ENCODE peak calls at places on chromosome 13, in six cellular contexts. One of them, this sample, is unnamed.

GRCh38 chr13:101398920-101399319 is 17.4 kb downstream of the NALCN start:
- DNase-seq in transverse colon: no peak
- DNase-seq in stomach: no peak
- DNase-seq in H1: no peak
- DNase-seq in K562: no peak
- DNase-seq in sigmoid colon: no peak
- DNase-seq in this sample: no peak

GRCh38 chr13:66402071-66402470 is 828.1 kb downstream of the PCDH9 start:
- DNase-seq in K562: no peak
- DNase-seq in transverse colon: no peak
- DNase-seq in stomach: no peak
- DNase-seq in sigmoid colon: no peak
- DNase-seq in H1: no peak
- DNase-seq in this sample: no peak

GRCh38 chr13:69935043-69935442 is 172.6 kb upstream of the ATXN8OS start:
- DNase-seq in H1: no peak
- DNase-seq in K562: no peak
- DNase-seq in transverse colon: no peak
- DNase-seq in sigmoid colon: no peak
- DNase-seq in stomach: no peak
- DNase-seq in this sample: no peak

GRCh38 chr13:105847532-105848295 is 687.7 kb downstream of the EFNB2 start:
- DNase-seq in transverse colon: no peak
- DNase-seq in stomach: no peak
- DNase-seq in sigmoid colon: no peak
- DNase-seq in K562: no peak
- DNase-seq in H1: no peak
- DNase-seq in this sample: no peak

GRCh38 chr13:57030671-57031070 is 110.0 kb upstream of the PRR20A start:
- DNase-seq in transverse colon: no peak
- DNase-seq in stomach: no peak
- DNase-seq in sigmoid colon: no peak
- DNase-seq in K562: no peak
- DNase-seq in H1: no peak
- DNase-seq in this sample: no peak

GRCh38 chr13:98032168-98032567 is 78.7 kb downstream of the IPO5 start:
- DNase-seq in transverse colon: no peak
- DNase-seq in stomach: no peak
- DNase-seq in K562: no peak
- DNase-seq in sigmoid colon: no peak
- DNase-seq in H1: no peak
- DNase-seq in this sample: no peak

GRCh38 chr13:98494769-98495168 is 82.1 kb downstream of the STK24 start:
- DNase-seq in sigmoid colon: no peak
- DNase-seq in stomach: no peak
- DNase-seq in K562: no peak
- DNase-seq in transverse colon: no peak
- DNase-seq in H1: no peak
- DNase-seq in this sample: peak

GRCh38 chr13:33997574-33997973 is 179.6 kb downstream of the RFC3 start:
- DNase-seq in H1: no peak
- DNase-seq in stomach: no peak
- DNase-seq in sigmoid colon: no peak
- DNase-seq in transverse colon: no peak
- DNase-seq in K562: no peak
- DNase-seq in this sample: no peak

GRCh38 chr13:112343591-112343990 is 32.6 kb upstream of the SPACA7 start:
- DNase-seq in transverse colon: no peak
- DNase-seq in stomach: no peak
- DNase-seq in K562: no peak
- DNase-seq in sigmoid colon: no peak
- DNase-seq in H1: no peak
- DNase-seq in this sample: no peak

GRCh38 chr13:100176781-100177389 is 88.0 kb downstream of the PCCA start:
- DNase-seq in K562: no peak
- DNase-seq in H1: no peak
- DNase-seq in sigmoid colon: no peak
- DNase-seq in stomach: no peak
- DNase-seq in transverse colon: no peak
- DNase-seq in this sample: no peak

GRCh38 chr13:55307909-55308308 is 1832.8 kb upstream of the PRR20A start:
- DNase-seq in transverse colon: no peak
- DNase-seq in stomach: no peak
- DNase-seq in H1: no peak
- DNase-seq in sigmoid colon: no peak
- DNase-seq in K562: no peak
- DNase-seq in this sample: no peak

DNA sequence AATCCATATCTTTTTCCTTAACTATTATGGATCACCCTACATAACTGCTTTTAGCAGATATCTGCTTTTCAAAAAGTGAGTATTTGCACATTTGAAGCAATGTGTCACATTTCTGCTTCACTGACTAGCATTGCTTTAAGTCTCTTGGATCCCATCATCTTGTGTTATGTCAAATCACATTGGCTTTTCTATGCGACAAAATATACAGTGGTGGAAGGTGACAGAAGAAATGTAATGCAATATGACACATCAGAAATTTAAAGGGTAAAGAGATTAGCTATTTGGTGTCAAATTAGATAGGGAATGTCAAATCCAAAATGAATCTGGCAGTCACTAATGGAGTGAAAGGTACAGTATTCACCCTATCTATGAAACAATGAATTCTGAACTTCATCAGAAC is 1282.1 kb upstream of the PCDH20 start:
- DNase-seq in H1: no peak
- DNase-seq in K562: no peak
- DNase-seq in transverse colon: no peak
- DNase-seq in stomach: no peak
- DNase-seq in sigmoid colon: no peak
- DNase-seq in this sample: no peak
- TF ChIP-seq POLR2AphosphoS5 in H1: no peak
- TF ChIP-seq POLR2AphosphoS5 in K562: no peak
- TF ChIP-seq POLR2AphosphoS5 in transverse colon: no peak
- TF ChIP-seq POLR2AphosphoS5 in stomach: no peak
- TF ChIP-seq POLR2AphosphoS5 in sigmoid colon: no peak
- TF ChIP-seq POLR2AphosphoS5 in this sample: no peak

DNA sequence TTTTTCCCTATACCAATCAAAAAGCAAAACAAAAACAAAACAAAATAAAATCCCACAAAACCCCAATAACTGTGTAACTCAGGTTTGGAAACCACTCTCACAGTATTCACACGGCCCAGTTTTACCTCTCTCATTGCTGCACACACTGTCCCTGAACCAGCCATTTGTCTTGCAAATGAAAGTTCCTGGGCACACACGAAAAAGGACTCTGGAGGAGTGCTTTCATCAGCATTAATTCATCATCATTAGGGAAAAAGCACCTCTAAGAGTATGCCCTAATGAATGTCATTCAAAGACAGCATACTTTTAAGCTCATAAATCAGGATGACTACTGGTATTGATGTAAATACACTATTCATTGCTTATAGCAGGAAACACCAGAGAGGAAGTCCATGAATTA is 306.3 kb downstream of the DNAJC15 start:
- DNase-seq in stomach: no peak
- DNase-seq in H1: no peak
- DNase-seq in sigmoid colon: no peak
- DNase-seq in transverse colon: no peak
- DNase-seq in K562: no peak
- DNase-seq in this sample: no peak
- TF ChIP-seq EP300 in stomach: no peak
- TF ChIP-seq EP300 in H1: no peak
- TF ChIP-seq EP300 in sigmoid colon: no peak
- TF ChIP-seq EP300 in transverse colon: no peak
- TF ChIP-seq EP300 in K562: no peak
- TF ChIP-seq EP300 in this sample: no peak

GRCh38 chr13:113365551-113365971 is 1.6 kb upstream of the GRTP1 start:
- DNase-seq in H1: no peak
- DNase-seq in transverse colon: no peak
- DNase-seq in sigmoid colon: no peak
- DNase-seq in stomach: peak
- DNase-seq in K562: no peak
- DNase-seq in this sample: no peak

GRCh38 chr13:113367020-113367560 is 3.2 kb upstream of the GRTP1 start:
- DNase-seq in sigmoid colon: peak
- DNase-seq in stomach: peak
- DNase-seq in transverse colon: no peak
- DNase-seq in H1: no peak
- DNase-seq in K562: no peak
- DNase-seq in this sample: no peak

GRCh38 chr13:113364933-113365371 is 1.0 kb upstream of the GRTP1 start:
- DNase-seq in H1: no peak
- DNase-seq in sigmoid colon: peak
- DNase-seq in transverse colon: no peak
- DNase-seq in K562: no peak
- DNase-seq in stomach: no peak
- DNase-seq in this sample: peak

GRCh38 chr13:113366031-113366588 is 2.2 kb upstream of the GRTP1 start:
- DNase-seq in K562: peak
- DNase-seq in transverse colon: no peak
- DNase-seq in stomach: peak
- DNase-seq in H1: no peak
- DNase-seq in sigmoid colon: no peak
- DNase-seq in this sample: no peak

GRCh38 chr13:113364371-113364932 is 522 bp upstream of the GRTP1 start:
- DNase-seq in H1: no peak
- DNase-seq in transverse colon: peak
- DNase-seq in stomach: no peak
- DNase-seq in sigmoid colon: peak
- DNase-seq in K562: no peak
- DNase-seq in this sample: peak
- TF ChIP-seq POLR2AphosphoS5 in H1: no peak
- TF ChIP-seq POLR2AphosphoS5 in transverse colon: no peak
- TF ChIP-seq POLR2AphosphoS5 in stomach: no peak
- TF ChIP-seq POLR2AphosphoS5 in sigmoid colon: peak
- TF ChIP-seq POLR2AphosphoS5 in K562: no peak
- TF ChIP-seq POLR2AphosphoS5 in this sample: no peak

GRCh38 chr13:48000559-48001126 is 430 bp downstream of the SUCLA2 start:
- DNase-seq in sigmoid colon: peak
- DNase-seq in stomach: peak
- DNase-seq in K562: peak
- DNase-seq in transverse colon: peak
- DNase-seq in H1: no peak
- DNase-seq in this sample: no peak

GRCh38 chr13:48004201-48004600 is 3.1 kb upstream of the SUCLA2 start:
- DNase-seq in K562: no peak
- DNase-seq in transverse colon: no peak
- DNase-seq in H1: no peak
- DNase-seq in stomach: no peak
- DNase-seq in sigmoid colon: no peak
- DNase-seq in this sample: no peak

GRCh38 chr13:47999973-48000372 is 1.1 kb downstream of the SUCLA2 start:
- DNase-seq in sigmoid colon: no peak
- DNase-seq in K562: no peak
- DNase-seq in stomach: no peak
- DNase-seq in transverse colon: no peak
- DNase-seq in H1: no peak
- DNase-seq in this sample: no peak

GRCh38 chr13:47997384-47997783 is 3.7 kb downstream of the SUCLA2 start:
- DNase-seq in stomach: no peak
- DNase-seq in H1: no peak
- DNase-seq in transverse colon: no peak
- DNase-seq in sigmoid colon: no peak
- DNase-seq in K562: no peak
- DNase-seq in this sample: no peak

DNA sequence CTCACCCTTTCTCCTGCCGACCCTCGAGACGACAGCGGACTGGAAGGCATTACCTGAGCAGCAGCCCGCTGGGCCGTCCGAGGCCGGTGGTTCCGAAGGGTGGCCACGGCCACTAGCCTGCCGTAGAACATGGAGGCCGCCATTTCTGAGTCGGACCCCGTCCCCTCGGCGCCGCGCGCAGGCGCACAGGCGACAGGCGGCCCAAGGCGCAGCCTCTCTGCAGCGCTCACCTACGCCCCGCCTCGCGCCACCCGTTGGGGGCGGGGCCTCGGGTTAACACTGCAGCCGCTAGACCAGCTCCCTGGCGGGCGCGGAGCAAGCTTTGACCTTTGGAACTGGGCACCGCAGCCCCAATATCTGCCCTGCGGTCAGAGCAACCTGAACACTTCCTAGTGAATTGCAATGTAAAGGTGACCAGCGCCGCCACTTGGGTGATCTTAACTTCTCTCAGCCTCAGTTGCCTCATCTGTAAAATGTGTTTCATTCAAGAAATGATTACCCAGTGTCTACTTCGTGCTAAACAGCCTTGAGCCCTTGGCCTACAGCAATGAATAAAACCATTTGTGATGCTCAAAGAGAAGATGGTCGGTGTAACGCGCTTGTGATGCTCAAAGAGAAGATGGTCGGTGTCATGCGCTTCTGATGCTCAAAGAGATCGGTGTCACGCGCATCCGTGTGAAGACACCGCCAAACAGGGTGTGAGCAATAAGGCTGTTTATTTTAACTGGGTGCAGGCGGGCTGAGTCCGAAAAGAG is at the start of gene SUCLA2:
- DNase-seq in stomach: peak
- DNase-seq in sigmoid colon: peak
- DNase-seq in K562: peak
- DNase-seq in transverse colon: peak
- DNase-seq in H1: peak
- DNase-seq in this sample: peak
- TF ChIP-seq EP300 in stomach: no peak
- TF ChIP-seq EP300 in sigmoid colon: peak
- TF ChIP-seq EP300 in K562: no peak
- TF ChIP-seq EP300 in transverse colon: no peak
- TF ChIP-seq EP300 in H1: no peak
- TF ChIP-seq EP300 in this sample: no peak

GRCh38 chr13:75196112-75196855 is 285.7 kb downstream of the TBC1D4 start:
- DNase-seq in stomach: no peak
- DNase-seq in sigmoid colon: no peak
- DNase-seq in H1: no peak
- DNase-seq in transverse colon: no peak
- DNase-seq in K562: no peak
- DNase-seq in this sample: no peak
- TF ChIP-seq POLR2AphosphoS5 in stomach: no peak
- TF ChIP-seq POLR2AphosphoS5 in sigmoid colon: no peak
- TF ChIP-seq POLR2AphosphoS5 in H1: no peak
- TF ChIP-seq POLR2AphosphoS5 in transverse colon: no peak
- TF ChIP-seq POLR2AphosphoS5 in K562: no peak
- TF ChIP-seq POLR2AphosphoS5 in this sample: no peak